ENCODE peak calls at places on chromosomes 1 and 21, in eight cellular contexts. U is A673; E is cardiac muscle cell; M is naive B cell; Z is activated naive CD8-positive, alpha-beta T cell treated with anti-CD3 and anti-CD28 coated beads, Interleukin-2, amount 50 U/mL, for 24 hours; Y is activated CD4-positive, alpha-beta T cell treated with anti-CD3 and anti-CD28 coated beads, Interleukin-2, amount 50 U/mL, for 1 hour; X is IMR-90; P is posterior vena cava. D is an unnamed sample.
A peak's percentile ranks its signal among the peaks of the same experiment; 100 is the strongest.

GRCh38 chr1:185402930-185403329 is 85.9 kb upstream of the IVNS1ABP start:
- DNase-seq in U (no peak), E (no peak), M (no peak), Z (no peak), Y (no peak), X (no peak), P (no peak), D (no peak)

GRCh38 chr1:200317236-200317635 is 92.6 kb downstream of the ZNF281 start:
- DNase-seq in U (no peak), E (no peak), M (no peak), Z (no peak), Y (no peak), X (peak; percentile 90), P (no peak), D (no peak)

GRCh38 chr1:198669023-198669698 is 30.3 kb downstream of the PTPRC start:
- DNase-seq in U (no peak), E (peak; percentile 84), M (no peak), Z (no peak), Y (peak; percentile 30), X (peak; percentile 95), P (no peak), D (peak; percentile 57)

GRCh38 chr21:45163413-45164123 is 89.2 kb downstream of the ADARB1 start:
- DNase-seq in U (no peak), E (no peak), M (no peak), Z (no peak), Y (no peak), X (no peak), P (peak; percentile 78), D (no peak)

GRCh38 chr1:4261327-4261726 is 361.3 kb upstream of the C1orf174 start:
- DNase-seq in U (no peak), E (no peak), M (no peak), Z (no peak), Y (no peak), X (no peak), P (no peak), D (no peak)

GRCh38 chr21:31218830-31219608 is 125.0 kb downstream of the TIAM1 start:
- DNase-seq in U (peak; percentile 1), E (peak; percentile 47), M (no peak), Z (no peak), Y (no peak), X (peak; percentile 29), P (peak; percentile 86), D (no peak)

GRCh38 chr1:77536813-77537212 is 145.6 kb downstream of the ZZZ3 start:
- DNase-seq in U (peak; percentile 48), E (peak; percentile 85), M (no peak), Z (no peak), Y (no peak), X (peak; percentile 98), P (no peak), D (no peak)

GRCh38 chr1:92070892-92071291 is 4.3 kb downstream of the SETSIP start:
- DNase-seq in U (peak; percentile 11), E (no peak), M (no peak), Z (no peak), Y (no peak), X (no peak), P (no peak), D (no peak)

GRCh38 chr1:233075045-233075444 is 124.6 kb downstream of the NTPCR start:
- DNase-seq in U (no peak), E (no peak), M (no peak), Z (no peak), Y (no peak), X (peak; percentile 94), P (no peak), D (no peak)

GRCh38 chr21:36079010-36079649 is 9.3 kb downstream of the CBR1 start:
- DNase-seq in U (no peak), E (no peak), M (peak; percentile 37), Z (peak; percentile 34), Y (peak; percentile 31), X (no peak), P (no peak), D (peak; percentile 60)

GRCh38 chr1:118636004-118636403 is 352.1 kb downstream of the TBX15 start:
- DNase-seq in U (no peak), E (no peak), M (no peak), Z (no peak), Y (no peak), X (no peak), P (no peak), D (no peak)

GRCh38 chr1:178934574-178934945 is 63.7 kb upstream of the ANGPTL1 start:
- DNase-seq in U (no peak), E (no peak), M (no peak), Z (no peak), Y (no peak), X (no peak), P (no peak), D (no peak)

GRCh38 chr1:192668434-192668983 is 32.6 kb downstream of the RGS13 start:
- DNase-seq in U (no peak), E (no peak), M (no peak), Z (no peak), Y (no peak), X (no peak), P (no peak), D (no peak)

GRCh38 chr1:16615253-16616252 is 2.2 kb upstream of the NBPF1 start:
- DNase-seq in U (no peak), E (no peak), M (no peak), Z (no peak), Y (no peak), X (no peak), P (peak; percentile 84), D (no peak)

GRCh38 chr1:215569987-215570824 is 3.1 kb downstream of the KCTD3 start:
- DNase-seq in U (no peak), E (peak; percentile 20), M (no peak), Z (no peak), Y (no peak), X (peak; percentile 20), P (no peak), D (no peak)

GRCh38 chr1:16172964-16173446 is 17.1 kb upstream of the EPHA2 start:
- DNase-seq in U (no peak), E (peak; percentile 56), M (no peak), Z (no peak), Y (no peak), X (peak; percentile 45), P (no peak), D (no peak)

GRCh38 chr1:21764615-21765423 is 18.1 kb downstream of the USP48 start:
- DNase-seq in U (peak; percentile 85), E (peak; percentile 92), M (no peak), Z (peak; percentile 34), Y (no peak), X (peak; percentile 83), P (no peak), D (peak; percentile 51)

GRCh38 chr1:245978915-245979314 is 528.2 kb downstream of the SMYD3 start:
- DNase-seq in U (no peak), E (peak; percentile 42), M (no peak), Z (no peak), Y (no peak), X (peak; percentile 66), P (no peak), D (no peak)

GRCh38 chr1:222026280-222026679 is 284.4 kb upstream of the DUSP10 start:
- DNase-seq in U (no peak), E (no peak), M (no peak), Z (no peak), Y (no peak), X (no peak), P (no peak), D (no peak)

GRCh38 chr1:116115476-116115875 is 4.3 kb downstream of the MAB21L3 start:
- DNase-seq in U (peak; percentile 83), E (peak; percentile 13), M (no peak), Z (no peak), Y (no peak), X (peak; percentile 75), P (no peak), D (no peak)

GRCh38 chr1:1984560-1985070 is 19.0 kb downstream of the CFAP74 start:
- DNase-seq in U (no peak), E (no peak), M (no peak), Z (no peak), Y (no peak), X (no peak), P (no peak), D (no peak)

GRCh38 chr1:109249654-109250401 is 489 bp downstream of the CELSR2 start:
- DNase-seq in U (no peak), E (no peak), M (no peak), Z (no peak), Y (no peak), X (no peak), P (peak; percentile 81), D (no peak)

GRCh38 chr1:76066390-76066789 is 8.2 kb upstream of the ST6GALNAC3 start:
- DNase-seq in U (no peak), E (peak; percentile 15), M (no peak), Z (no peak), Y (no peak), X (peak; percentile 67), P (no peak), D (no peak)

GRCh38 chr1:145845514-145846161 is at the start of gene NUDT17:
- DNase-seq in U (peak; percentile 88), E (peak; percentile 81), M (peak; percentile 77), Z (peak; percentile 86), Y (peak; percentile 78), X (peak; percentile 67), P (peak; percentile 95), D (peak; percentile 85)

GRCh38 chr1:43934279-43934985 is 831 bp downstream of the ARTN start:
- DNase-seq in U (peak; percentile 89), E (peak; percentile 71), M (peak; percentile 39), Z (peak; percentile 75), Y (peak; percentile 56), X (peak; percentile 53), P (peak; percentile 88), D (peak; percentile 76)

GRCh38 chr1:33383974-33384767 is 46.7 kb downstream of the PHC2 start:
- DNase-seq in U (peak; percentile 73), E (peak; percentile 76), M (no peak), Z (no peak), Y (no peak), X (peak; percentile 86), P (no peak), D (no peak)

GRCh38 chr1:204577794-204578478 is 61.7 kb downstream of the MDM4 start:
- DNase-seq in U (no peak), E (no peak), M (no peak), Z (no peak), Y (no peak), X (no peak), P (no peak), D (no peak)

GRCh38 chr1:50335036-50335435 is 88.2 kb downstream of the DMRTA2 start:
- DNase-seq in U (no peak), E (no peak), M (no peak), Z (no peak), Y (no peak), X (no peak), P (no peak), D (no peak)

GRCh38 chr1:226424228-226425003 is 16.5 kb upstream of the PARP1 start:
- DNase-seq in U (peak; percentile 74), E (peak; percentile 60), M (no peak), Z (no peak), Y (no peak), X (peak; percentile 10), P (no peak), D (peak; percentile 29)

GRCh38 chr21:42735061-42735460 is 81.6 kb downstream of the PDE9A start:
- DNase-seq in U (no peak), E (no peak), M (no peak), Z (no peak), Y (no peak), X (no peak), P (no peak), D (no peak)

GRCh38 chr1:20168547-20169491 is 17.1 kb upstream of the UBXN10 start:
- DNase-seq in U (no peak), E (no peak), M (no peak), Z (no peak), Y (no peak), X (no peak), P (peak; percentile 17), D (no peak)

GRCh38 chr1:45205910-45206721 is at the start of gene ZSWIM5:
- DNase-seq in U (peak; percentile 57), E (peak; percentile 53), M (peak; percentile 47), Z (peak; percentile 60), Y (peak; percentile 65), X (peak; percentile 42), P (peak; percentile 82), D (peak; percentile 69)

GRCh38 chr1:14149431-14149830 is 449.1 kb upstream of the KAZN start:
- DNase-seq in U (peak; percentile 33), E (no peak), M (no peak), Z (no peak), Y (no peak), X (no peak), P (no peak), D (no peak)

GRCh38 chr1:15083578-15083977 is 70.0 kb upstream of the TMEM51 start:
- DNase-seq in U (no peak), E (peak; percentile 8), M (no peak), Z (no peak), Y (no peak), X (peak; percentile 15), P (no peak), D (no peak)